ENCODE peak calls at places on chromosome 15, in nine cellular contexts. G is PC-9; W is ascending aorta; U is BE2C; N is epithelial cell of esophagus; S is CD8-positive, alpha-beta T cell; R is AG09309; I is colonic mucosa; Y is Panc1. J is an unnamed sample.

GRCh38 chr15:100400996-100401395 is 59.2 kb upstream of the ADAMTS17 start:
- DNase-seq in R (no peak), N (no peak), S (no peak), W (no peak), I (no peak), U (no peak), G (no peak), Y (no peak), J (no peak)

GRCh38 chr15:65032823-65033537 is 3.5 kb upstream of the MTFMT start:
- DNase-seq in W (peak), N (peak), R (peak), Y (peak), G (peak), U (peak), I (peak), S (peak), J (peak)

GRCh38 chr15:25737218-25737643 is 125.9 kb downstream of the ATP10A start:
- DNase-seq in R (no peak), U (no peak), W (peak), I (no peak), Y (no peak), N (no peak), S (no peak), G (no peak), J (no peak)

GRCh38 chr15:90497912-90498311 is 31.8 kb upstream of the CRTC3 start:
- DNase-seq in S (no peak), Y (no peak), U (no peak), I (peak), W (no peak), R (no peak), G (no peak), N (peak), J (no peak)

GRCh38 chr15:57171414-57171813 is 204.9 kb upstream of the CGNL1 start:
- DNase-seq in Y (no peak), G (no peak), N (peak), W (no peak), U (no peak), S (no peak), I (no peak), R (no peak), J (peak)

GRCh38 chr15:80580107-80580506 is 115.0 kb upstream of the ABHD17C start:
- DNase-seq in W (no peak), I (no peak), U (no peak), S (no peak), R (peak), G (peak), N (peak), Y (no peak), J (peak)

GRCh38 chr15:57521503-57521902 is 70.2 kb upstream of the MYZAP start:
- DNase-seq in R (no peak), G (no peak), Y (no peak), S (no peak), U (no peak), N (no peak), W (no peak), I (no peak), J (no peak)

GRCh38 chr15:63318344-63318743 is 40.9 kb downstream of the APH1B start:
- DNase-seq in U (no peak), I (peak), G (no peak), R (no peak), S (no peak), W (no peak), N (no peak), Y (no peak), J (no peak)

GRCh38 chr15:71115567-71116351 is 488 bp downstream of the THSD4 start:
- DNase-seq in I (peak), R (no peak), W (peak), Y (no peak), G (peak), U (peak), N (peak), S (no peak), J (peak)

GRCh38 chr15:70361891-70362290 is 264.2 kb upstream of the TLE3 start:
- DNase-seq in I (no peak), S (no peak), U (no peak), G (no peak), Y (no peak), W (peak), N (no peak), R (no peak), J (no peak)

GRCh38 chr15:75669191-75669878 is 21.6 kb downstream of the SNX33 start:
- DNase-seq in U (no peak), Y (no peak), G (peak), N (peak), W (no peak), S (no peak), I (no peak), R (no peak), J (no peak)

GRCh38 chr15:48992545-48992944 is 28.8 kb upstream of the SHC4 start:
- DNase-seq in R (no peak), S (no peak), Y (no peak), U (no peak), W (no peak), N (no peak), I (no peak), G (no peak), J (no peak)

GRCh38 chr15:60095711-60096110 is 91.6 kb downstream of the FOXB1 start:
- DNase-seq in W (no peak), N (no peak), Y (no peak), G (no peak), R (no peak), U (no peak), S (no peak), I (no peak), J (no peak)

GRCh38 chr15:69668049-69668705 is 215.6 kb downstream of the RPLP1 start:
- DNase-seq in U (peak), N (no peak), G (no peak), Y (no peak), I (no peak), R (no peak), W (no peak), S (peak), J (no peak)

GRCh38 chr15:68833734-68834334 is 13.1 kb upstream of the ANP32A start:
- DNase-seq in N (no peak), I (no peak), Y (no peak), G (no peak), S (peak), W (no peak), R (no peak), U (no peak), J (peak)

GRCh38 chr15:62068071-62068786 is 1.5 kb downstream of the C2CD4A start:
- DNase-seq in W (peak), I (peak), R (no peak), U (peak), G (peak), S (peak), N (peak), Y (no peak), J (peak)

GRCh38 chr15:48471073-48471472 is 139.8 kb downstream of the DUT start:
- DNase-seq in R (no peak), S (no peak), U (no peak), I (no peak), Y (no peak), N (no peak), G (no peak), W (no peak), J (no peak)

GRCh38 chr15:75646944-75647364 is 758 bp upstream of the SNX33 start:
- DNase-seq in R (no peak), G (no peak), N (no peak), U (no peak), I (peak), Y (no peak), S (no peak), W (no peak), J (peak)

GRCh38 chr15:57873564-57874209 is 167.2 kb downstream of the POLR2M start:
- DNase-seq in U (no peak), I (no peak), R (no peak), W (no peak), Y (no peak), N (peak), S (no peak), G (no peak), J (no peak)

GRCh38 chr15:63072809-63073277 is 30.3 kb downstream of the TPM1 start:
- DNase-seq in S (no peak), G (no peak), W (no peak), I (no peak), N (peak), Y (no peak), R (no peak), U (no peak), J (peak)

GRCh38 chr15:42056934-42057743 is 36.3 kb upstream of the PLA2G4E start:
- DNase-seq in S (peak), N (peak), R (no peak), G (peak), U (peak), W (peak), Y (peak), I (peak), J (peak)

GRCh38 chr15:25106209-25106608 is 151.4 kb downstream of the SNRPN start:
- DNase-seq in G (no peak), Y (no peak), I (no peak), R (no peak), N (no peak), U (no peak), S (no peak), W (no peak), J (no peak)

GRCh38 chr15:83292317-83292716 is 7.9 kb upstream of the BNC1 start:
- DNase-seq in N (peak), S (no peak), Y (no peak), I (no peak), U (no peak), R (peak), W (no peak), G (peak), J (no peak)

GRCh38 chr15:62392411-62392810 is 227.3 kb upstream of the C2CD4B start:
- DNase-seq in S (no peak), N (no peak), Y (no peak), W (peak), I (peak), R (no peak), G (no peak), U (peak), J (peak)

GRCh38 chr15:68888419-68888818 is 41.9 kb upstream of the SPESP1 start:
- DNase-seq in U (peak), Y (no peak), N (no peak), R (no peak), I (no peak), S (no peak), G (no peak), W (no peak), J (no peak)

GRCh38 chr15:65101418-65101890 is 13.5 kb downstream of the UBAP1L start:
- DNase-seq in G (no peak), I (peak), S (peak), Y (peak), R (no peak), N (peak), W (peak), U (peak), J (peak)

GRCh38 chr15:84840741-84841429 is 23.7 kb downstream of the ALPK3 start:
- DNase-seq in W (peak), I (peak), G (peak), R (peak), S (no peak), N (no peak), Y (peak), U (no peak), J (peak)

DNA sequence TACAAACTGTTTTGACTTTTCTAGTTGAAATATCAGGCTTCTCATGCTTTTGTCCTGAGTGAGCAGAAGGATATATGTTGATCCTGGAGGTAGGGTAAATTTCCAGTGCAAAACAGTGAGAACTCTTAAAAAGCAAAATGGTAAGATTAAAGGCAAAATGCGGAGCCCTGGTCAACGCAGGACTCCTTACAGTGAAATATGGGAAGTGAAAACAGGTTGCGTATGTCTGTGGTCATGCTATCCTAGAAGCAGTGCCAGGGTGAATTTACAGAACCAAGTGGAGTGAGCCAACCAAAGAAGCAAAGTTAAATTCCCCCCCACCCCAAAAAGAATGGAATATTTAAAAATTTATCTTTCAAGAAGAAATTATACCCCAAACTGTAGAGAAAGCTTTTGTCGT is 256.4 kb downstream of the NR2F2 start:
- DNase-seq in S (no peak), W (no peak), U (no peak), Y (no peak), R (no peak), I (no peak), N (no peak), G (no peak), J (no peak)
- H3K4me3 ChIP-seq in S (no peak), W (no peak), U (no peak), Y (no peak), R (no peak), I (no peak), N (no peak), G (no peak), J (no peak)

GRCh38 chr15:92663250-92663951 is 7.8 kb upstream of the FAM174B start:
- DNase-seq in U (no peak), Y (no peak), S (no peak), I (no peak), N (no peak), G (no peak), W (no peak), R (no peak), J (no peak)
- TF ChIP-seq CTCF in U (no peak), Y (no peak), S (no peak), I (no peak), N (no peak), G (no peak), W (no peak), R (no peak), J (no peak)

DNA sequence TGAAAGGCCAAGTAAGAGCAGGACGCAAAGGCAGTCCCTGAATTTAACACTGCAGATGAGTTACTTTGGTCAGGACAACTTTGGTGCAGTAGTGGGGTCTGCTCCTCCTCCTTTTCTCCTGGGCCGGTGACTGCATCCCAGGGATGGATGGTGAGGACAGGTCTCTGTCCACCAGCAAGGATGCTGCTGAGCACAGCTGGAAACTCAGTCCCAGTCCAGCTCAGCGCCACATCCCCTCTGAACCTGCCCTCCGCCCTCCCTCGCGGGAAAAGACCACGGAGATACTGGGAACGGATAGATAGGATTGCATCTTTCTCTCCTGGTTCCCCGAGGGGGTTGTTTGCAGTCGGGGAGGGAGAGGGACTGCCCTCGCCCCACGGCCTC is 13.8 kb downstream of the GRAMD2A start:
- DNase-seq in G (no peak), W (no peak), N (no peak), R (no peak), S (no peak), Y (no peak), U (no peak), I (no peak), J (no peak)
- H3K4me3 ChIP-seq in G (peak), W (peak), N (peak), R (peak), S (no peak), Y (peak), U (peak), I (peak), J (peak)

GRCh38 chr15:91985297-91985696 is 131.8 kb downstream of the SLCO3A1 start:
- DNase-seq in N (no peak), I (no peak), W (no peak), S (no peak), U (no peak), Y (no peak), G (no peak), R (no peak), J (no peak)

GRCh38 chr15:91981802-91982201 is 128.3 kb downstream of the SLCO3A1 start:
- DNase-seq in U (no peak), W (no peak), G (no peak), N (no peak), Y (no peak), R (no peak), I (no peak), S (no peak), J (no peak)

GRCh38 chr15:91980502-91981267 is 127.2 kb downstream of the SLCO3A1 start:
- DNase-seq in I (no peak), U (no peak), S (no peak), N (no peak), W (peak), Y (no peak), R (no peak), G (no peak), J (no peak)

GRCh38 chr15:91984006-91984405 is 130.5 kb downstream of the SLCO3A1 start:
- DNase-seq in S (no peak), G (no peak), U (no peak), W (no peak), R (no peak), Y (no peak), I (no peak), N (no peak), J (no peak)

GRCh38 chr15:91982401-91982800 is 128.9 kb downstream of the SLCO3A1 start:
- DNase-seq in G (no peak), S (no peak), N (peak), I (no peak), R (no peak), Y (no peak), W (no peak), U (no peak), J (no peak)
- TF ChIP-seq CTCF in G (no peak), S (no peak), N (peak), I (no peak), R (no peak), Y (peak), W (no peak), U (no peak), J (no peak)

GRCh38 chr15:40591310-40591845 is 2.7 kb upstream of the KNL1 start:
- DNase-seq in S (no peak), Y (no peak), R (no peak), W (no peak), N (no peak), G (no peak), I (peak), U (no peak), J (no peak)
- H3K4me3 ChIP-seq in S (no peak), Y (peak), R (no peak), W (no peak), N (no peak), G (no peak), I (no peak), U (no peak), J (no peak)

GRCh38 chr15:99105516-99106341 is 849 bp downstream of the SYNM start:
- DNase-seq in U (peak), N (peak), S (peak), I (peak), G (no peak), Y (no peak), W (peak), R (no peak), J (peak)
- TF ChIP-seq CTCF in U (peak), N (no peak), S (no peak), I (no peak), G (no peak), Y (no peak), W (no peak), R (no peak), J (no peak)

GRCh38 chr15:98442901-98443300 is 205.4 kb upstream of the IGF1R start:
- DNase-seq in Y (no peak), G (no peak), W (no peak), R (no peak), U (no peak), S (no peak), N (no peak), I (no peak), J (no peak)
- H3K4me3 ChIP-seq in Y (no peak), G (no peak), W (no peak), R (no peak), U (no peak), S (no peak), N (no peak), I (no peak), J (no peak)

GRCh38 chr15:33137101-33137500 is 57.4 kb downstream of the FMN1 start:
- DNase-seq in G (no peak), U (no peak), R (no peak), N (no peak), I (no peak), S (no peak), Y (no peak), W (no peak), J (no peak)

GRCh38 chr15:33135355-33135781 is 59.1 kb downstream of the FMN1 start:
- DNase-seq in Y (no peak), W (no peak), S (no peak), I (no peak), N (no peak), R (no peak), G (no peak), U (no peak), J (peak)

GRCh38 chr15:33131880-33132279 is 62.6 kb downstream of the FMN1 start:
- DNase-seq in W (no peak), S (no peak), G (no peak), N (peak), R (no peak), I (no peak), Y (no peak), U (no peak), J (peak)

GRCh38 chr15:33138000-33138399 is 56.5 kb downstream of the FMN1 start:
- DNase-seq in R (no peak), G (no peak), U (no peak), W (no peak), S (no peak), Y (no peak), I (no peak), N (no peak), J (no peak)

DNA sequence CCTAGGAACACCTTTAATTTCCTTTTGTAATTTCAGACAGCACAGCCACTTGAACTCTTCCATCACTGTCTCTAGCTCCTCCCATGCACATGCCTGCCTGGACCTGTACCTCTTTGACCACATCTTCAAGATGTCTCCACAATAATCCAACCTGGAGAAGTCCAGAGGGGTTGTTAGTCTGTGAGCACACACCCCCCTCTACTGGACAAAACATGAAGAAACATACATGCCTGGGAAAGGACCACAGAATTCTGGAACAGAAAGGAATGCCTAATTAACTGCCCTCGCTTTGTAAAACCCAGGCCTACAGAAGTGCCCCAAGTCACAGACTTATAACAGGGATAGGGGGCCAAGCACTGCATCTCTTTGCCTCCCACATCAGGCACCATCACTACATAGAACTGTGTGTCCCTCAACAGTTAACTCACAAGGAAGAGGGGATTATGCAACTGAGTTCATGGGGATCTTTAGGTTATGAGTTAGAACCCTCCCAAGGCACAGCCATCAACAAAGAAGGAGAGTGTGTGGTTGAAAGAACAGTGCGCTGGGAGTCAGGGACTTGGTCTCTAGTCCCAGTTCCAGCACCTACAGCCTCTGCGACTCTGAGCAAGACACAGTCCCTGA is 61.7 kb downstream of the FMN1 start:
- DNase-seq in N (peak), U (peak), G (peak), I (peak), R (peak), S (no peak), Y (peak), W (no peak), J (peak)
- TF ChIP-seq CTCF in N (peak), U (peak), G (peak), I (peak), R (peak), S (peak), Y (peak), W (peak), J (peak)

DNA sequence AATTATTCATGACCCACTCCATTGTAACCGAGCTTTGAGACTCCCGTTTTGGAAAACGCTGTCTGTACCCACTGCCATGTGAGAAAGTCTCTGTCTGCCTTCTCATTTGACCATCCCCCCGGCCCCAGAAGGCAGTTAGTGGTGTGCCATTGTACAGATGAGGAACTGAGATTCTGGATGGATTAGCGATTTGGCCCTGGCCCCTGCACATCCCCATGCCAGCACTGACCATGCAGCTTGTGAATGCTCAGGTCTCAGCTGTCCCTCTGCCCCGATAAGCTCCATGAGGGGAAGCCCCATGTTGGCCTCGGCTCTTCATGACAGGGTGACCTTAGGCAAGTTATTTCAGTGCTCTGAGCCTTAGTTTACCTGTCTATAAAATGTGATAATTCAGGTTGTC is 153.0 kb upstream of the SMAD3 start:
- DNase-seq in U (no peak), G (no peak), I (no peak), S (no peak), Y (no peak), W (no peak), N (no peak), R (no peak), J (no peak)
- H3K4me3 ChIP-seq in U (no peak), G (no peak), I (no peak), S (peak), Y (no peak), W (no peak), N (no peak), R (no peak), J (no peak)